ENCODE peak calls at places on chromosomes 12 and 14, in eight cellular contexts. One of them, this sample, is unnamed.

GRCh38 chr14:24032727-24033418 is 18.9 kb upstream of the CARMIL3 start:
- DNase-seq in NCI-H510A treated with DMSO at 0.1 percent for 48 hours: no peak
- DNase-seq in lung microvascular endothelial cell: no peak
- DNase-seq in activated naive CD8-positive, alpha-beta T cell treated with anti-CD3 and anti-CD28 coated beads, Interleukin-2, amount 50 U/mL, for 24 hours: no peak
- DNase-seq in amniotic stem cell: no peak
- DNase-seq in GM03348: peak; percentile 66
- DNase-seq in T-helper 2 cell: no peak
- DNase-seq in GM12891: no peak
- DNase-seq in this sample: no peak

GRCh38 chr14:33676135-33676566 is 274.7 kb downstream of the EGLN3 start:
- DNase-seq in NCI-H510A treated with DMSO at 0.1 percent for 48 hours: no peak
- DNase-seq in lung microvascular endothelial cell: peak; percentile 20
- DNase-seq in activated naive CD8-positive, alpha-beta T cell treated with anti-CD3 and anti-CD28 coated beads, Interleukin-2, amount 50 U/mL, for 24 hours: no peak
- DNase-seq in amniotic stem cell: no peak
- DNase-seq in GM03348: peak; percentile 22
- DNase-seq in T-helper 2 cell: peak; percentile 34
- DNase-seq in GM12891: no peak
- DNase-seq in this sample: no peak

GRCh38 chr12:52674416-52674775 is 5.8 kb downstream of the KRT1 start:
- DNase-seq in NCI-H510A treated with DMSO at 0.1 percent for 48 hours: no peak
- DNase-seq in lung microvascular endothelial cell: no peak
- DNase-seq in activated naive CD8-positive, alpha-beta T cell treated with anti-CD3 and anti-CD28 coated beads, Interleukin-2, amount 50 U/mL, for 24 hours: no peak
- DNase-seq in amniotic stem cell: no peak
- DNase-seq in GM03348: no peak
- DNase-seq in T-helper 2 cell: no peak
- DNase-seq in GM12891: no peak
- DNase-seq in this sample: no peak

GRCh38 chr14:42047421-42048045 is 440.9 kb downstream of the LRFN5 start:
- DNase-seq in NCI-H510A treated with DMSO at 0.1 percent for 48 hours: no peak
- DNase-seq in lung microvascular endothelial cell: no peak
- DNase-seq in activated naive CD8-positive, alpha-beta T cell treated with anti-CD3 and anti-CD28 coated beads, Interleukin-2, amount 50 U/mL, for 24 hours: no peak
- DNase-seq in amniotic stem cell: no peak
- DNase-seq in GM03348: no peak
- DNase-seq in T-helper 2 cell: no peak
- DNase-seq in GM12891: no peak
- DNase-seq in this sample: no peak

GRCh38 chr12:19799216-19799615 is 359.9 kb downstream of the AEBP2 start:
- DNase-seq in NCI-H510A treated with DMSO at 0.1 percent for 48 hours: no peak
- DNase-seq in lung microvascular endothelial cell: peak; percentile 18
- DNase-seq in activated naive CD8-positive, alpha-beta T cell treated with anti-CD3 and anti-CD28 coated beads, Interleukin-2, amount 50 U/mL, for 24 hours: no peak
- DNase-seq in amniotic stem cell: no peak
- DNase-seq in GM03348: no peak
- DNase-seq in T-helper 2 cell: no peak
- DNase-seq in GM12891: no peak
- DNase-seq in this sample: no peak

GRCh38 chr14:44952391-44953110 is 9.2 kb downstream of the KLHL28 start:
- DNase-seq in NCI-H510A treated with DMSO at 0.1 percent for 48 hours: no peak
- DNase-seq in lung microvascular endothelial cell: no peak
- DNase-seq in activated naive CD8-positive, alpha-beta T cell treated with anti-CD3 and anti-CD28 coated beads, Interleukin-2, amount 50 U/mL, for 24 hours: no peak
- DNase-seq in amniotic stem cell: no peak
- DNase-seq in GM03348: no peak
- DNase-seq in T-helper 2 cell: no peak
- DNase-seq in GM12891: no peak
- DNase-seq in this sample: no peak

GRCh38 chr12:12506541-12506940 is 56.1 kb downstream of the DUSP16 start:
- DNase-seq in NCI-H510A treated with DMSO at 0.1 percent for 48 hours: no peak
- DNase-seq in lung microvascular endothelial cell: peak; percentile 59
- DNase-seq in activated naive CD8-positive, alpha-beta T cell treated with anti-CD3 and anti-CD28 coated beads, Interleukin-2, amount 50 U/mL, for 24 hours: no peak
- DNase-seq in amniotic stem cell: no peak
- DNase-seq in GM03348: peak; percentile 64
- DNase-seq in T-helper 2 cell: no peak
- DNase-seq in GM12891: no peak
- DNase-seq in this sample: no peak

GRCh38 chr12:76976777-76977465 is 88.4 kb downstream of the E2F7 start:
- DNase-seq in NCI-H510A treated with DMSO at 0.1 percent for 48 hours: no peak
- DNase-seq in lung microvascular endothelial cell: no peak
- DNase-seq in activated naive CD8-positive, alpha-beta T cell treated with anti-CD3 and anti-CD28 coated beads, Interleukin-2, amount 50 U/mL, for 24 hours: no peak
- DNase-seq in amniotic stem cell: no peak
- DNase-seq in GM03348: no peak
- DNase-seq in T-helper 2 cell: no peak
- DNase-seq in GM12891: no peak
- DNase-seq in this sample: no peak

GRCh38 chr12:103442187-103442564 is 53.6 kb downstream of the C12orf42 start:
- DNase-seq in NCI-H510A treated with DMSO at 0.1 percent for 48 hours: no peak
- DNase-seq in lung microvascular endothelial cell: no peak
- DNase-seq in activated naive CD8-positive, alpha-beta T cell treated with anti-CD3 and anti-CD28 coated beads, Interleukin-2, amount 50 U/mL, for 24 hours: no peak
- DNase-seq in amniotic stem cell: no peak
- DNase-seq in GM03348: no peak
- DNase-seq in T-helper 2 cell: no peak
- DNase-seq in GM12891: no peak
- DNase-seq in this sample: no peak

GRCh38 chr12:45273717-45274271 is 57.9 kb downstream of the ANO6 start:
- DNase-seq in NCI-H510A treated with DMSO at 0.1 percent for 48 hours: no peak
- DNase-seq in lung microvascular endothelial cell: peak; percentile 98
- DNase-seq in activated naive CD8-positive, alpha-beta T cell treated with anti-CD3 and anti-CD28 coated beads, Interleukin-2, amount 50 U/mL, for 24 hours: no peak
- DNase-seq in amniotic stem cell: peak; percentile 93
- DNase-seq in GM03348: peak; percentile 85
- DNase-seq in T-helper 2 cell: no peak
- DNase-seq in GM12891: no peak
- DNase-seq in this sample: no peak

GRCh38 chr12:113720629-113721028 is 245.5 kb downstream of the RBM19 start:
- DNase-seq in NCI-H510A treated with DMSO at 0.1 percent for 48 hours: no peak
- DNase-seq in lung microvascular endothelial cell: no peak
- DNase-seq in activated naive CD8-positive, alpha-beta T cell treated with anti-CD3 and anti-CD28 coated beads, Interleukin-2, amount 50 U/mL, for 24 hours: no peak
- DNase-seq in amniotic stem cell: no peak
- DNase-seq in GM03348: no peak
- DNase-seq in T-helper 2 cell: no peak
- DNase-seq in GM12891: no peak
- DNase-seq in this sample: no peak

This sample was measured in natural killer cell.